ENCODE peak calls at places on chromosome 14, in four cellular contexts. Y, W, V and K are unnamed samples.

GRCh38 chr14:66117600-66117999 is 368.6 kb upstream of the CCDC196 start:
- DNase-seq in W (no peak), Y (peak), V (no peak), K (no peak)

GRCh38 chr14:69660344-69661193 is 49.2 kb downstream of the SUSD6 start:
- DNase-seq in V (no peak), W (no peak), Y (no peak), K (no peak)

GRCh38 chr14:71319646-71320045 is 412.4 kb downstream of the PCNX1 start:
- DNase-seq in W (no peak), Y (peak), V (no peak), K (no peak)

GRCh38 chr14:68816183-68816942 is 23.5 kb upstream of the ZFP36L1 start:
- DNase-seq in W (peak), Y (peak), V (peak), K (peak)

GRCh38 chr14:91229743-91230200 is 14.7 kb downstream of the GPR68 start:
- DNase-seq in Y (no peak), W (no peak), V (peak), K (peak)

GRCh38 chr14:76699901-76700590 is 61.2 kb upstream of the VASH1 start:
- DNase-seq in V (no peak), Y (no peak), W (no peak), K (no peak)

GRCh38 chr14:100731846-100732765 is 5.4 kb downstream of the DLK1 start:
- DNase-seq in V (no peak), W (peak), Y (no peak), K (no peak)

GRCh38 chr14:104226421-104227385 is 88.3 kb downstream of the KIF26A start:
- DNase-seq in W (peak), V (no peak), Y (no peak), K (no peak)

GRCh38 chr14:71716371-71716770 is 215.9 kb upstream of the RGS6 start:
- DNase-seq in Y (peak), V (no peak), W (no peak), K (no peak)

GRCh38 chr14:52267501-52268190 is at the start of gene PTGDR:
- DNase-seq in W (peak), Y (peak), V (peak), K (peak)

GRCh38 chr14:48504921-48505320 is 829.5 kb upstream of the MDGA2 start:
- DNase-seq in W (no peak), V (no peak), Y (no peak), K (no peak)

DNA sequence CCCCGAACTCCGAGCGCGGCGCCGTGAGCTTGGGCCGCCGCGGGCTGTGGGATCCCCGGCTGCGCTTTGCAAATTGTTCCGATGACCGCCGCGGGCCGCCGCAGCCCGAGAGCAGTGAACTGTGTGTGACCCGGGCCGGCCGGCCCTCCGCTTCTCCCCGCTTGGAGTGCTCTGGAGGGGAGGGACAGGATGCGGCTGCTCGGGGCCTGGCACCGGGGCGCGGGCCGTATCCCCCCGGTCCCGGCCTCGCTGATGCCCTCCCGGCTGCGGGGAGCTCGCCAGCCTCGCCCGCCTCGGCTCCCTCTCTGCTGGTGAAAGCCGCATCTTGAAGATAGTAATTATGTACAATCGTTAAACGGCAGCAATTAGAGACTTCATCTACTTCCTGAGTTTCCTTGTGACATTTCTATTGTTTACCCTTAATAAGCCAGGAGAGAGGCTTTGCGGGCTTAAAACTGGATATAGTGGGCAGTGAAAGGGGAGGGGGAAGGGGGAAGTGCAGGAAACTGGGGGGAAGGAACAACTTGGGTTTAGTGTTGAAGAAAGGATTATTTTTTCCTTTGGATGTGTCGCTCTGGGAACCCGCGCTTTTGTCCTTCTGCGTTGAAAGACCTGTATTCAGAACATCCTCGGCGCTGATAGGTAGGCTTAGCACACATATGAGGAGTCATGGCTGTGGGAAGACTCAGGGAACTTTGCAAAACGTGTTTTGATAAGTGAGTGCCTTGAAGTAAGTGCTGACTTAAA is 1.2 kb downstream of the PELI2 start:
- DNase-seq in W (peak), Y (peak), V (no peak), K (no peak)
- H3K27ac ChIP-seq in W (peak), Y (no peak), V (no peak), K (no peak)

DNA sequence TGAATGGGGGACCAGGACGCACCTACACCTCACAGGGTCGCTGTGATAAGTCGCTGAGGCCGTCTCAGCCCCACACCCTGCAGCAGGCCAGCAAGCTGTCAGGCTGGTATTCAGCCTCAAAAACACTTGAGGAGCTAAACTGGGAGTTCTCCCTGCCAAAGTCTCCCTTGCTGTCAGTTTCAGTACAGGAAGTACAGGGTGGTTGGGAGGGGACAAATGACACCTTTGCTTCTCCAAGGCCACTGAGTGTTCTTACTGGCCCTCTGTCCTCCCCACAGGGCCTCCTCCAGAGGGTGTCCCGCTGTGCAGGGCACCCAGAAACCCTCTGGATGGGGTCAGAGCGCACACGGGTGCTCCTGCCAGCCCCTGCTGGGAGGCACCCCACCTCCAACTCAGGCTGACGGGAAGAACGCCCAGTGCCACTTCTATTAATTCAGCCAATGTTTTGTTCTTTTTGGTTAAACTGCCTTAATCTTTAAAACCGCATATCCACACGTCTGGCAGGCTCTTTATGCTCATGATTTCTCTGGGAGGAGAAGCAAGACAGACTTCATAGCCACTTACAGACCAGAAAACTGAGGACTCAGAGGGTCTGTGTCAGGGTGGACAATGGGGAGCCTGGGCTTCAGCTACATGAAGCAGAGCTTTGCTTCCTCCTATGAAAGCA is 75.9 kb downstream of the ITPK1 start:
- DNase-seq in Y (no peak), V (no peak), W (peak), K (no peak)
- H3K27ac ChIP-seq in Y (no peak), V (no peak), W (peak), K (no peak)

GRCh38 chr14:32564591-32564990 is 235.5 kb downstream of the AKAP6 start:
- DNase-seq in W (no peak), Y (no peak), V (no peak), K (no peak)

GRCh38 chr14:32561520-32561919 is 232.4 kb downstream of the AKAP6 start:
- DNase-seq in Y (peak), V (no peak), W (no peak), K (no peak)

GRCh38 chr14:32559048-32559447 is 229.9 kb downstream of the AKAP6 start:
- DNase-seq in V (no peak), W (no peak), Y (no peak), K (no peak)

GRCh38 chr14:32559595-32559994 is 230.5 kb downstream of the AKAP6 start:
- DNase-seq in Y (no peak), W (no peak), V (no peak), K (no peak)

DNA sequence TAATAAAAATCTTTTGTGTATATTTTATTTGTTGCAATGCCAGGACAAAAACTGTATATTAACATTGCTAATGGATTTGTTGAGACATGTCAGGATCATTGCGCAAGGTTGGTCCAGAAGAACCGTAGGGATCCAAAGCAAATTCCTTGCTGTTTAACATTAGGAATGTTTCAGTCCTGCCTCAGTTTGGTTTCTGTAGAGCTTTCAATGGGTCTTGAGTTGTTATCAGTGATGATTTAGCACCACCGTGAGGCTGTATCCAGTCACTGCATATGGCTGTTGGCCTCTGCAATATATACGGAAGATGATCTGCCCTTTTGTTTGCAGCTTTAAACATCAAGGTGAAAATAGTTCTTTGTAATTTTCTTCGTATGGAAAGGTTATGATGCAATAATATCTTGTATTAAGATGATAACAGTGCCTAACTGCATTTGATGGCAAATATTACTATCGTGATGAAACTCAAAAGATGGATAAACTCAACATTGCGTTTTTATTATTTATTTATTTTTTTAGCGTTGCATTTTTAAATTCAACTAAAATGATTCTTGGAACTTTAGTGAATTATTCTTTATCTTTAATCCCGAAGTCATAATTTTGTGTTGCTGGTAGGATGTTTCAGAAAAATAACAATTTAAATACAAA is 231.2 kb downstream of the AKAP6 start:
- DNase-seq in V (no peak), W (no peak), Y (peak), K (no peak)
- H3K27ac ChIP-seq in V (no peak), W (no peak), Y (no peak), K (no peak)

GRCh38 chr14:24979725-24980239 is 70.2 kb downstream of the STXBP6 start:
- DNase-seq in W (no peak), V (no peak), Y (no peak), K (no peak)

GRCh38 chr14:24982472-24983155 is 67.3 kb downstream of the STXBP6 start:
- DNase-seq in V (no peak), W (no peak), Y (no peak), K (no peak)

GRCh38 chr14:24990773-24991172 is 59.2 kb downstream of the STXBP6 start:
- DNase-seq in V (no peak), Y (no peak), W (no peak), K (no peak)

GRCh38 chr14:24986206-24986893 is 63.6 kb downstream of the STXBP6 start:
- DNase-seq in Y (no peak), V (no peak), W (no peak), K (no peak)

DNA sequence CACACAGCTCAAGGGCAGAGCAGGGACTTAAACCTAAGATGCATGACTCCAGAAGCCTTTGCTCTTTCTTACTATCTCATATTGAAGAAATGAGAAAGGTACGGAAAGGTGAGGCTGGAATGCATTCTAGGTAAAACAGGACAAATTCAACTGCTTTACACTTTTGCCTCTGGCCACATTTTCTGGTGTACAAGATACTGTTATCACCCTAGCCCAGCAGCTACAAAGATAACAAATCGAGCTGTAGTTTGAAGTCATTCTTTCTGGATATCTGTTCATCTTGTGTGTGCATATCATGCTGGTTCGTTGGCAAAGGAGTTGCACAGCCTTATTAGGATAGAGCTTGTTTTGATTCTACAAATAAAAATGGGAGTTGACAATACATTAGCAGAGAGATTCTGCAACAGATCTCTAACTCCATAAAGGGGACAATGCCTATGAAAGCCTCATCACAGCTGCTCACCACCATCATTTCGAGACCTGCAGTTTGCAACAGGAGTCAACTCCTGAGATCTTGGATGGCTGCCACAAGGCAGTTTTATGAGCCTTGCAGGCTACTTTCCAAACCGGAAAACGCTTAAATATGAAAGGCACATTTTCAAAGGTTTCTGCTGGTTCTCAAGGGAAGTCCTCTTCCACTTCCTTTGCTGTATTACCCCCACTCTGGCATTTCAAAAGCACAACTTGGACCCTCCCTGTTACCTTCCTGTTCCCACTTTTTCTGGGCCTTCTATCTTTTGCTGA is 64.9 kb downstream of the STXBP6 start:
- DNase-seq in V (no peak), W (no peak), Y (no peak), K (no peak)
- H3K27ac ChIP-seq in V (no peak), W (peak), Y (no peak), K (no peak)

DNA sequence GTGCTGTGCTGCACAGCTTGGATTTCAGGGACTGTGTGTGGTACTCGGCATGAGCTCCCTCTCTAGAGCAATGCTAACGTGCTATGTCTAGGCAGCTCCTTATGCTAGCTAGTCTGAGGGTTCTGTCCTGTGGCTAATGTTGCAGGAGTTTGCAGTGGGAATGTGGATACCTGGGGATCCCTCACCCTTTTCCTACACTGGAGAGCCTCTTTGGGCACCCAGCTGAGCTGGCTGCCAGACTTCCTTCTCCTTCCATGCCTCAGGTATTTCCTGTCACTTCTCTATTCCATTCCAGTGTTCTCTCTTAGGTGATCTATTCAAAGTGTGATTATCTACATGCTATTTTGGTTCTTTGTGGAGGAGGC is 64.9 kb downstream of the FBXO33 start:
- DNase-seq in W (no peak), V (no peak), Y (peak), K (no peak)
- H3K27ac ChIP-seq in W (no peak), V (no peak), Y (peak), K (no peak)